ENCODE peak calls at places on chromosomes 7 and 10, in seven cellular contexts. L, O, N, A, M, P and S are unnamed samples.

GRCh38 chr7:6160191-6160623 is 112.2 kb downstream of the CYTH3 start:
- DNase-seq in O (no peak), N (no peak), A (peak), M (peak), P (no peak), L (peak), S (peak)

GRCh38 chr10:132175907-132176581 is 10.7 kb upstream of the DPYSL4 start:
- DNase-seq in O (no peak), L (no peak), M (no peak), N (no peak), A (no peak), P (no peak), S (no peak)

GRCh38 chr10:75845538-75845937 is 414.1 kb downstream of the LRMDA start:
- DNase-seq in L (no peak), N (no peak), M (no peak), A (no peak), P (no peak), O (no peak), S (no peak)

GRCh38 chr10:133180915-133181639 is 21.1 kb downstream of the KNDC1 start:
- DNase-seq in N (no peak), O (no peak), L (no peak), A (no peak), P (no peak), M (no peak), S (no peak)

GRCh38 chr10:11563936-11564335 is 47.5 kb downstream of the USP6NL start:
- DNase-seq in N (no peak), O (no peak), P (no peak), A (no peak), M (peak), L (no peak), S (no peak)

GRCh38 chr7:30902466-30902865 is 9.2 kb upstream of the AQP1 start:
- DNase-seq in A (no peak), L (no peak), M (no peak), P (no peak), N (no peak), O (no peak), S (no peak)

GRCh38 chr10:97843296-97843671 is 6.4 kb upstream of the GOLGA7B start:
- DNase-seq in N (no peak), M (no peak), P (no peak), A (no peak), L (no peak), O (no peak), S (no peak)

GRCh38 chr7:5635461-5636445 is 145.7 kb downstream of the RNF216 start:
- DNase-seq in P (no peak), L (peak), A (no peak), M (peak), O (no peak), N (no peak), S (no peak)

GRCh38 chr10:123891147-123892011 is at the start of gene CPXM2:
- DNase-seq in N (no peak), M (no peak), L (no peak), A (no peak), P (no peak), O (no peak), S (no peak)

GRCh38 chr7:44884553-44885393 is 557 bp downstream of the PURB start:
- DNase-seq in N (peak), P (peak), A (peak), L (peak), M (peak), O (peak), S (peak)

GRCh38 chr10:66627156-66627555 is 298.7 kb upstream of the LRRTM3 start:
- DNase-seq in P (no peak), N (no peak), M (peak), L (no peak), O (no peak), A (peak), S (no peak)

GRCh38 chr7:91847881-91848599 is 32.5 kb downstream of the MTERF1 start:
- DNase-seq in N (no peak), O (no peak), A (no peak), P (no peak), L (no peak), M (no peak), S (no peak)

GRCh38 chr10:3969876-3970666 is 185.1 kb upstream of the KLF6 start:
- DNase-seq in A (peak), M (no peak), P (no peak), O (no peak), L (peak), N (no peak), S (no peak)

DNA sequence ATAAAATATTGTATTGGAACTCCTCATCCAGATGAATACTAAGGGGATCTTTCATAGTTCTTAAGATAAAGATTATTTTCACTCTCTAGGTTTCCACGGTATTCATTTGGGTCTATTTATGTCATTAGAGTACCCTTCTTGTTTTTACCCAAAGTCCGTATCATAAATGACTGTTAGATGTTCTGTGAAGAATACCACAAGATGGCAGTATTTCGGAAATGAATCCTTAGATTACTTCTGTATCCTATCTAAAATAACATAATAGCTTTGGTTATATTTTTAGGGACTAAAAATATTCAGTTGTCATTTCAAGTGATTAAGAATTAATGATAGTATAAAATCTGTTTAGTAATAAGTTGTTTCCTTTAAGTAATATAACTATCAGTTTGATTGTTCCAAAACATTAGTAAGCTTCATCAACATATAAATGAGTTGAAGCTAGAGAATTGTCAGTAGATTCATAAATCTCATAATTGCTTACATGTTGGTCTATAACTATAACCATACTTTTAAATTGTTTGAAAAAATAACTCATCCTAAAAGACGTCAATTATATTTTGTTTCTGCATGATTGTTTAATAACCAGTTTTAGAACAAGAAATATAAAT is 337.5 kb upstream of the KCND2 start:
- DNase-seq in P (no peak), A (no peak), M (peak), N (no peak), O (peak), L (peak), S (no peak)
- TF ChIP-seq CTCF in P (no peak), A (peak), M (peak), N (no peak), O (peak), L (peak), S (peak)

GRCh38 chr7:142323706-142324105 is 65.8 kb upstream of the PRSS58 start:
- DNase-seq in O (no peak), A (peak), N (no peak), M (no peak), P (no peak), L (peak), S (peak)
- TF ChIP-seq CTCF in O (peak), A (peak), N (peak), M (no peak), P (no peak), L (peak), S (peak)

GRCh38 chr7:94300176-94300835 is 94.4 kb upstream of the COL1A2 start:
- DNase-seq in P (no peak), A (no peak), O (no peak), L (no peak), M (peak), N (no peak), S (no peak)

GRCh38 chr7:94297397-94297838 is 97.3 kb upstream of the COL1A2 start:
- DNase-seq in M (peak), O (no peak), P (peak), N (no peak), L (peak), A (no peak), S (no peak)

GRCh38 chr7:94298943-94299342 is 95.8 kb upstream of the COL1A2 start:
- DNase-seq in P (no peak), M (peak), N (no peak), A (no peak), L (peak), O (no peak), S (no peak)

GRCh38 chr7:94303736-94304135 is 91.0 kb upstream of the COL1A2 start:
- DNase-seq in A (no peak), N (no peak), L (peak), P (no peak), M (peak), O (no peak), S (no peak)

GRCh38 chr7:94301024-94301588 is 93.6 kb upstream of the COL1A2 start:
- DNase-seq in M (peak), P (peak), N (no peak), L (peak), O (no peak), A (peak), S (peak)
- TF ChIP-seq CTCF in M (peak), P (no peak), N (no peak), L (peak), O (no peak), A (no peak), S (peak)

GRCh38 chr10:92590623-92591549 is 2.0 kb upstream of the KIF11 start:
- DNase-seq in O (peak), M (peak), P (no peak), N (peak), L (peak), A (peak), S (peak)
- TF ChIP-seq CTCF in O (peak), M (peak), P (no peak), N (no peak), L (peak), A (no peak), S (peak)

GRCh38 chr7:76392531-76393115 is 16.9 kb downstream of the SSC4D start:
- DNase-seq in N (no peak), M (no peak), P (no peak), O (no peak), A (no peak), L (no peak), S (no peak)

GRCh38 chr7:76394962-76395361 is 14.5 kb downstream of the SSC4D start:
- DNase-seq in N (no peak), O (no peak), L (peak), A (no peak), M (no peak), P (no peak), S (no peak)

GRCh38 chr7:76396039-76396732 is 13.3 kb downstream of the SSC4D start:
- DNase-seq in M (no peak), A (no peak), O (no peak), L (peak), N (no peak), P (no peak), S (no peak)

GRCh38 chr7:76390092-76390491 is 19.4 kb downstream of the SSC4D start:
- DNase-seq in O (no peak), P (no peak), N (no peak), M (no peak), A (no peak), L (no peak), S (no peak)

DNA sequence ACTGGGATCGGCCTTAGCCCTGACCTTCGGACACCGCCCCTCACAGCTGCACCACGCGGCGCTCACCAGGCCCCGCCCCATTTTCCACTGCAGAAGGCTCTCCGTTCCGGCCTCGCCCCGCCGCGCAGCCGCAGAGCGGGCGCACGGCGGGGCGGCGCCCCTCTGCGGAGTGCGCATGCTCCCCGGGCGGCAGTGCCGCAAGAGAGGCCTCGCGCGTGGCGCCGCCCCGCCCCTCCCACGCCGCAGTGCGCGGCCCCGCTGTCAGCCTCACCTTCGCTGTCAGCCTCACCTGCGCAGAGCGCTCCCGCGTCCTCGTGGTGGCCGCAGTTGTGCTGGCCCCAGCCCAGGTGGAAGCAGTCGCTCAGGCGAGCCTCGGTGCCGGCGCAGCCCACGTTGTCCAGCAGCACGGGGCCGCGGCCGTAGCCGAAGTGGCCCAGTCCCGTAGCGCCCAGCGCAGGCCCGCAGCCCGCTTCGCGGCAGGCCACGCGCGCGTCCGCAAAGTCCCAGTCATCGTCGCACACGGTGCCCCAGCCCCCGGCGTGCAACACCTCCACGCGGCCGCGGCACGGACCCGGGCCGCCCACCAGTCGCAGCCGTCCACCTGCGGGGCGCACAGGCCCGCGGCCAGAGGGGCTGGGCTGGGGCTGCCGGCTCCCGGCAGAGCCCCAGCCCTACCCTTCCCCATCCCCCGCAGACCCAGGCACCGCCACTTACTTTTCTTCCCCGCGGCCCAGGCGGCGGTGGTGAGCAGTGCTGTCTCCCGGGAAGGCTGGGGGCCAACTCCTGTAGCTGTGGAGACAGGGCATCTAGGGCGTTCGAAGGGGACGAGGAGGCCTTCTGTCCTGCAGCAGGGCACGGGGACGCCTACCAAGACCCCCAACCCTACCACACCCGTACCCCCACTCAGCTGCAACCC is 16.1 kb downstream of the SSC4D start:
- DNase-seq in A (peak), P (peak), N (peak), L (peak), O (peak), M (peak), S (peak)
- TF ChIP-seq CTCF in A (no peak), P (no peak), N (no peak), L (peak), O (no peak), M (no peak), S (no peak)

GRCh38 chr10:95478185-95478584 is 83.0 kb downstream of the SORBS1 start:
- DNase-seq in N (no peak), P (no peak), M (no peak), O (no peak), A (no peak), L (no peak), S (no peak)

GRCh38 chr10:95478935-95479334 is 82.2 kb downstream of the SORBS1 start:
- DNase-seq in L (no peak), A (no peak), O (no peak), P (no peak), M (no peak), N (no peak), S (no peak)

GRCh38 chr10:95480901-95481491 is 80.2 kb downstream of the SORBS1 start:
- DNase-seq in N (no peak), M (peak), L (no peak), A (no peak), O (no peak), P (no peak), S (no peak)

GRCh38 chr10:95482501-95483248 is 78.5 kb downstream of the SORBS1 start:
- DNase-seq in O (no peak), P (no peak), A (no peak), L (peak), M (peak), N (no peak), S (no peak)

GRCh38 chr10:95480102-95480900 is 80.9 kb downstream of the SORBS1 start:
- DNase-seq in N (no peak), A (no peak), L (peak), P (no peak), O (no peak), M (no peak), S (no peak)
- TF ChIP-seq CTCF in N (no peak), A (no peak), L (no peak), P (no peak), O (no peak), M (no peak), S (no peak)

GRCh38 chr10:62492012-62492869 is 118.1 kb downstream of the ZNF365 start:
- DNase-seq in O (peak), A (peak), N (no peak), P (no peak), M (peak), L (peak), S (no peak)
- TF ChIP-seq CTCF in O (peak), A (peak), N (peak), P (no peak), M (peak), L (peak), S (peak)

DNA sequence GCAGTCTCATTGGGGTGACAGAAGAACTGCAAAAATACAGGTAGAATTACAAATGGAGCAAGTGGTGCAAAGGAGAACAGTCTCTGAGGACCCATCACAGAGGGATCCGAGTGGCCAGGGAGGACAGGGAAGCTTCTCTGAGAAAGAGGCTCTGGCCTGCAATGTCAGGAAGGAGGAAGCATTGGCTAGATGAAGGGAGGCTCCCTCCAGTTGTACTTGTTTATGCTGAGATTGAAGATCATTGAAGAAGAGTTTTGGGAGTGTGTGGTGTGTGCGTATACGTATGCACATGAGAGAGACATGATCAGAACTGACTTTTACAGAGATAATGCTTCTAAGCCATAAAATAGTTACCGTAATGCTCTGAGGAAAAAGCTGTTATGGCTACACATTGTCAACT is 274.7 kb upstream of the FZD8 start:
- DNase-seq in P (no peak), A (no peak), O (no peak), L (peak), N (no peak), M (peak), S (no peak)
- TF ChIP-seq CTCF in P (no peak), A (no peak), O (no peak), L (peak), N (no peak), M (peak), S (no peak)